ENCODE peak calls at places on chromosomes 12 and 14, in five cellular contexts. R is hepatocyte, P is psoas muscle, Y is neural progenitor cell, K is fibroblast of pulmonary artery. M is an unnamed sample.

GRCh38 chr12:14913381-14913781 is 25.0 kb downstream of the ERP27 start:
- DNase-seq in R (peak), P (no peak), Y (no peak), K (peak), M (peak)

GRCh38 chr12:49580572-49581535 is 12.9 kb upstream of the MCRS1 start:
- DNase-seq in R (peak), P (peak), Y (peak), K (peak), M (peak)

GRCh38 chr12:50477241-50477832 is 27.4 kb upstream of the DIP2B start:
- DNase-seq in R (no peak), P (no peak), Y (no peak), K (no peak), M (no peak)

GRCh38 chr12:68686262-68686594 is 550 bp upstream of the NUP107 start:
- DNase-seq in R (no peak), P (no peak), Y (no peak), K (no peak), M (no peak)

GRCh38 chr12:66598081-66598480 is 80.8 kb downstream of the GRIP1 start:
- DNase-seq in R (no peak), P (no peak), Y (no peak), K (no peak), M (no peak)

GRCh38 chr12:88495031-88495430 is 85.2 kb downstream of the KITLG start:
- DNase-seq in R (no peak), P (no peak), Y (no peak), K (no peak), M (no peak)

GRCh38 chr12:95548056-95548538 is 3.2 kb downstream of the USP44 start:
- DNase-seq in R (peak), P (peak), Y (peak), K (no peak), M (peak)

GRCh38 chr12:106956048-106956935 is 585 bp downstream of the TMEM263 start:
- DNase-seq in R (peak), P (peak), Y (peak), K (peak), M (peak)

DNA sequence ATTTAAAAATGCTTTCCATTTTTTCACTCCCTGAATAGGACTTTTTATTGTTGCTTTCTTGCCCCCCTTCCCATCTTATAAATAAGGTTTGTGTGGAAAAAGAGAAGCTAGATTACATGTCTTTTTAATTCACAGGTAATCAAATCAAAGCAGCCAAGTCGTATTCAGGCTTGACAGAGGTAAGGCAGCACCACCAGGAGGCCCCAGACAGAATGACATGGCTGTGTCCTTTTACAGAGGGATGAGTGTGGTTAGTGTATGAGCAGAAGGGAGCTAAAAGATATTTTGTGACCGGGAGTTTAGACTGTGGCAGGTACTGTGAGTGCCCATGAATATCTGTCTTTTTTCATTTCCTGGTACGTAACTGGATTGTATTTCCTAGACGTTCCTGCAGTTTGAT is 596.1 kb downstream of the ETNK1 start:
- DNase-seq in R (no peak), P (no peak), Y (peak), K (no peak), M (peak)
- TF ChIP-seq CTCF in R (peak), P (no peak), Y (peak), K (peak), M (peak)

GRCh38 chr12:44839785-44840184 is 36.3 kb downstream of the NELL2 start:
- DNase-seq in R (no peak), P (no peak), Y (no peak), K (no peak), M (no peak)

GRCh38 chr12:44833561-44833960 is 42.6 kb downstream of the NELL2 start:
- DNase-seq in R (peak), P (no peak), Y (peak), K (no peak), M (no peak)

GRCh38 chr12:44835641-44836379 is 40.3 kb downstream of the NELL2 start:
- DNase-seq in R (no peak), P (no peak), Y (no peak), K (no peak), M (no peak)

GRCh38 chr12:44842669-44843068 is 33.4 kb downstream of the NELL2 start:
- DNase-seq in R (no peak), P (no peak), Y (no peak), K (no peak), M (no peak)

DNA sequence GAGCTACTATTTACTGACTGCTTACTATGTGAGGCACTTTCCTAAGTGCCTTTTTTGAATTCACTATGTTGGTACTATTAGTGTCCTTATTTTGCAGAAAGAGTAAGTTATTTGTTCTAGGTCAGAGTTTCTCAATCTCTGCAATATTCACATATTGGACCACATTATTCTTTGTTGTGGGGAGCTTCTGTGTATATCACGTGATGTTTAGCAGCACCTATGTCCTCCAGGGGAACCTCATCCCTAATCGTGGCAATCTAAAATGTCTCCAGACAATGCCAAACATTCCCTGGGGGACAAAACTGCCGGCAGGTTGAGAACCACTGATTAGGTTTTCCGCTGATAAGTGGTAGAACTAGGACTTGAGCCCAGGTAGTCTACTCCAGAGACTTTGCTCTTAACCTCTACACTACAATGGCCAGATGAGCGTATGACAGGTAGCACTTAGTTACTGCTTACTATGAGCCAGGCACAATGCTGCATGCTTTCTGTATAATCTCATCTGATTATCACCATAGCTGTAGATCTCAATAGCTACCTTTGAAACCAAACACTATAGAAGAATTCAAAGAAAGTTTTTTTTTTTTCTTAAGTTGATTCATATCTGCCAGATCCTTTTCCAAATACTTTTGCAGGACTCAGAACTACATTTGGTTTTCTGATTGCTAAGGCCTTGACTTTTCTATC is 38.9 kb downstream of the NELL2 start:
- DNase-seq in R (no peak), P (no peak), Y (no peak), K (no peak), M (no peak)
- TF ChIP-seq CTCF in R (no peak), P (no peak), Y (no peak), K (no peak), M (no peak)

DNA sequence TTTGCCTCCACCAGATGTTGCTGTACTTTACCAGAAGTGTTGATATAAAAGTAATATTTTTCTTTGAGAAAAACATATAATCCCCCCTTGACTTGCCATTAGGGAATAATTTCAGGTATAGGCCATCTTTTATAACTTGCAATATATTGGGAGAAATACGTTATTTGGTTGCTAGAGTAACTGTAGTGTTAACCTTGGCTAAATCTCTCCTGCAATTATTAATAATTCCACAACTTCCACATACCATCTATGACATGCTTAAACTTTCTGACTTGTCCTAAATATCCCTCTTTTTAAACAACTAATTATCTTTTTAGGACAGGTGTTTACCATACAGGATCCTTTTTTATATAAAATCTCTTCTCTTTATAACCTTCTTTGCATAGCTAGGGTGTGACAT is 1048.2 kb downstream of the SLC16A7 start:
- DNase-seq in R (no peak), P (no peak), Y (peak), K (no peak), M (no peak)
- TF ChIP-seq CTCF in R (no peak), P (no peak), Y (no peak), K (no peak), M (no peak)

GRCh38 chr14:104314251-104314941 is 176.0 kb downstream of the KIF26A start:
- DNase-seq in R (no peak), P (no peak), Y (no peak), K (no peak), M (no peak)

GRCh38 chr14:104316723-104317499 is 178.5 kb downstream of the KIF26A start:
- DNase-seq in R (no peak), P (no peak), Y (no peak), K (no peak), M (no peak)

GRCh38 chr14:104315169-104315568 is 176.8 kb downstream of the KIF26A start:
- DNase-seq in R (no peak), P (no peak), Y (no peak), K (no peak), M (no peak)

GRCh38 chr14:104316121-104316722 is 177.8 kb downstream of the KIF26A start:
- DNase-seq in R (no peak), P (no peak), Y (no peak), K (no peak), M (no peak)

DNA sequence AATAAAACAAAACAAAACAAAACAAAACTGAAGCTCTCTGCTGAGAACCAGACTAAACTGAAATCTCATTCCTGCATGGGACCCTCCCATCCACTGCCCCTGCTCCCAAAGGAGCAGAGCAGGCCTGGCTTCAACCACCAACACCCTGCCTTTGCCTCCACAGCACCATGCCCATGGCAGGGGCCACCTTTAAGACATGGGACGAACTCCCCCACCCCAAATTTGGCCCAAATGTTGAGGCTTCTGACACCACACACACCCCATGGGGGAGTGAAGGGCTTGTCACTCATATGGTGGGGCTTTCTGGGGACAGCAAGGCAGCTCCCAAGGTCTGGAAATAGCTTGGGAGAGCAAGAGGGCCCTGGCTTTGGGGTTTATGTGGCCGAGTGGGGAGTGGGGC is 177.2 kb downstream of the KIF26A start:
- DNase-seq in R (no peak), P (no peak), Y (no peak), K (no peak), M (no peak)
- TF ChIP-seq CTCF in R (no peak), P (no peak), Y (no peak), K (no peak), M (no peak)

GRCh38 chr12:47750229-47750798 is 8.4 kb downstream of the RAPGEF3 start:
- DNase-seq in R (no peak), P (no peak), Y (no peak), K (no peak), M (no peak)

GRCh38 chr12:47747596-47748506 is 10.8 kb downstream of the RAPGEF3 start:
- DNase-seq in R (no peak), P (no peak), Y (no peak), K (no peak), M (no peak)

GRCh38 chr12:47748507-47748828 is 10.2 kb downstream of the RAPGEF3 start:
- DNase-seq in R (no peak), P (no peak), Y (no peak), K (no peak), M (no peak)

GRCh38 chr12:47747115-47747514 is 11.6 kb downstream of the RAPGEF3 start:
- DNase-seq in R (no peak), P (no peak), Y (no peak), K (no peak), M (no peak)

GRCh38 chr12:47748899-47749298 is 9.8 kb downstream of the RAPGEF3 start:
- DNase-seq in R (no peak), P (no peak), Y (no peak), K (no peak), M (no peak)
- TF ChIP-seq CTCF in R (no peak), P (no peak), Y (no peak), K (no peak), M (no peak)

GRCh38 chr12:125533434-125534029 is 468.3 kb downstream of the AACS start:
- DNase-seq in R (peak), P (no peak), Y (peak), K (no peak), M (peak)
- TF ChIP-seq CTCF in R (peak), P (peak), Y (peak), K (no peak), M (peak)

M was measured in Calu3.